ENCODE peak calls at places on chromosomes 16 and 17, in four cellular contexts. One of them, this sample, is unnamed.

GRCh38 chr17:81021531-81022370 is 13.2 kb upstream of the BAIAP2 start:
- DNase-seq in AG04450: no peak
- DNase-seq in cardiac fibroblast: no peak
- DNase-seq in pancreas: no peak
- DNase-seq in this sample: no peak

GRCh38 chr17:67514998-67515397 is 137.9 kb downstream of the PITPNC1 start:
- DNase-seq in AG04450: no peak
- DNase-seq in cardiac fibroblast: no peak
- DNase-seq in pancreas: no peak
- DNase-seq in this sample: no peak

GRCh38 chr16:4319454-4319853 is 3.6 kb downstream of the GLIS2 start:
- DNase-seq in AG04450: no peak
- DNase-seq in cardiac fibroblast: peak
- DNase-seq in pancreas: no peak
- DNase-seq in this sample: no peak

GRCh38 chr17:64780096-64781012 is 118.2 kb upstream of the SMURF2 start:
- DNase-seq in AG04450: no peak
- DNase-seq in cardiac fibroblast: peak
- DNase-seq in pancreas: peak
- DNase-seq in this sample: no peak

GRCh38 chr16:66440271-66440802 is 13.2 kb downstream of the BEAN1 start:
- DNase-seq in AG04450: no peak
- DNase-seq in cardiac fibroblast: no peak
- DNase-seq in pancreas: no peak
- DNase-seq in this sample: no peak

GRCh38 chr16:88063201-88063773 is 112.1 kb downstream of the BANP start:
- DNase-seq in AG04450: peak
- DNase-seq in cardiac fibroblast: peak
- DNase-seq in pancreas: no peak
- DNase-seq in this sample: peak

GRCh38 chr16:4607841-4608703 is 6.6 kb downstream of the UBALD1 start:
- DNase-seq in AG04450: no peak
- DNase-seq in cardiac fibroblast: no peak
- DNase-seq in pancreas: no peak
- DNase-seq in this sample: no peak

GRCh38 chr16:4795181-4795827 is at the start of gene SMIM22:
- DNase-seq in AG04450: no peak
- DNase-seq in cardiac fibroblast: no peak
- DNase-seq in pancreas: peak
- DNase-seq in this sample: no peak

GRCh38 chr16:1708768-1709180 is 2.8 kb downstream of the MAPK8IP3 start:
- DNase-seq in AG04450: peak
- DNase-seq in cardiac fibroblast: peak
- DNase-seq in pancreas: no peak
- DNase-seq in this sample: no peak

GRCh38 chr17:77279448-77280303 is 138.9 kb downstream of the SEC14L1 start:
- DNase-seq in AG04450: no peak
- DNase-seq in cardiac fibroblast: peak
- DNase-seq in pancreas: no peak
- DNase-seq in this sample: no peak

GRCh38 chr16:88773812-88774291 is 11.2 kb downstream of the PIEZO1 start:
- DNase-seq in AG04450: no peak
- DNase-seq in cardiac fibroblast: peak
- DNase-seq in pancreas: no peak
- DNase-seq in this sample: peak

GRCh38 chr16:58234831-58235595 is 37.1 kb upstream of the CSNK2A2 start:
- DNase-seq in AG04450: no peak
- DNase-seq in cardiac fibroblast: no peak
- DNase-seq in pancreas: no peak
- DNase-seq in this sample: no peak

GRCh38 chr17:79845601-79845949 is 6.3 kb upstream of the CBX4 start:
- DNase-seq in AG04450: no peak
- DNase-seq in cardiac fibroblast: peak
- DNase-seq in pancreas: no peak
- DNase-seq in this sample: no peak

GRCh38 chr17:76801706-76802105 is 63.8 kb downstream of the MFSD11 start:
- DNase-seq in AG04450: no peak
- DNase-seq in cardiac fibroblast: no peak
- DNase-seq in pancreas: no peak
- DNase-seq in this sample: no peak

GRCh38 chr17:81052199-81052997 is 17.4 kb downstream of the BAIAP2 start:
- DNase-seq in AG04450: no peak
- DNase-seq in cardiac fibroblast: no peak
- DNase-seq in pancreas: no peak
- DNase-seq in this sample: no peak

GRCh38 chr16:69934044-69934443 is 17.1 kb upstream of the CLEC18A start:
- DNase-seq in AG04450: no peak
- DNase-seq in cardiac fibroblast: no peak
- DNase-seq in pancreas: no peak
- DNase-seq in this sample: no peak

GRCh38 chr16:49589721-49590120 is 216.1 kb downstream of the C16orf78 start:
- DNase-seq in AG04450: no peak
- DNase-seq in cardiac fibroblast: no peak
- DNase-seq in pancreas: no peak
- DNase-seq in this sample: no peak

GRCh38 chr16:19127205-19127604 is 13.4 kb downstream of the ITPRIPL2 start:
- DNase-seq in AG04450: no peak
- DNase-seq in cardiac fibroblast: no peak
- DNase-seq in pancreas: no peak
- DNase-seq in this sample: no peak

GRCh38 chr16:11139624-11140375 is 116.2 kb downstream of the SOCS1 start:
- DNase-seq in AG04450: no peak
- DNase-seq in cardiac fibroblast: peak
- DNase-seq in pancreas: no peak
- DNase-seq in this sample: no peak

GRCh38 chr17:13024526-13025263 is 6.9 kb upstream of the ELAC2 start:
- DNase-seq in AG04450: peak
- DNase-seq in cardiac fibroblast: peak
- DNase-seq in pancreas: peak
- DNase-seq in this sample: no peak

GRCh38 chr17:78875738-78876597 is 27.0 kb downstream of the CEP295NL start:
- DNase-seq in AG04450: no peak
- DNase-seq in cardiac fibroblast: peak
- DNase-seq in pancreas: peak
- DNase-seq in this sample: no peak

GRCh38 chr16:3761375-3762079 is 44.2 kb upstream of the TRAP1 start:
- DNase-seq in AG04450: no peak
- DNase-seq in cardiac fibroblast: no peak
- DNase-seq in pancreas: no peak
- DNase-seq in this sample: no peak

GRCh38 chr17:57578608-57578990 is 166.5 kb downstream of the CCDC182 start:
- DNase-seq in AG04450: no peak
- DNase-seq in cardiac fibroblast: no peak
- DNase-seq in pancreas: no peak
- DNase-seq in this sample: no peak

GRCh38 chr17:32528825-32529224 is 42.0 kb downstream of the CDK5R1 start:
- DNase-seq in AG04450: no peak
- DNase-seq in cardiac fibroblast: no peak
- DNase-seq in pancreas: no peak
- DNase-seq in this sample: no peak

GRCh38 chr17:7308625-7309433 is 1.4 kb downstream of the EIF5A start:
- DNase-seq in AG04450: no peak
- DNase-seq in cardiac fibroblast: peak
- DNase-seq in pancreas: peak
- DNase-seq in this sample: no peak

GRCh38 chr17:7306911-7307685 is at the start of gene EIF5A:
- DNase-seq in AG04450: peak
- DNase-seq in cardiac fibroblast: peak
- DNase-seq in pancreas: peak
- DNase-seq in this sample: peak

GRCh38 chr17:7309628-7310027 is 2.2 kb downstream of the EIF5A start:
- DNase-seq in AG04450: no peak
- DNase-seq in cardiac fibroblast: no peak
- DNase-seq in pancreas: no peak
- DNase-seq in this sample: no peak

GRCh38 chr17:7311110-7311698 is 3.8 kb downstream of the EIF5A start:
- DNase-seq in AG04450: no peak
- DNase-seq in cardiac fibroblast: no peak
- DNase-seq in pancreas: no peak
- DNase-seq in this sample: no peak

DNA sequence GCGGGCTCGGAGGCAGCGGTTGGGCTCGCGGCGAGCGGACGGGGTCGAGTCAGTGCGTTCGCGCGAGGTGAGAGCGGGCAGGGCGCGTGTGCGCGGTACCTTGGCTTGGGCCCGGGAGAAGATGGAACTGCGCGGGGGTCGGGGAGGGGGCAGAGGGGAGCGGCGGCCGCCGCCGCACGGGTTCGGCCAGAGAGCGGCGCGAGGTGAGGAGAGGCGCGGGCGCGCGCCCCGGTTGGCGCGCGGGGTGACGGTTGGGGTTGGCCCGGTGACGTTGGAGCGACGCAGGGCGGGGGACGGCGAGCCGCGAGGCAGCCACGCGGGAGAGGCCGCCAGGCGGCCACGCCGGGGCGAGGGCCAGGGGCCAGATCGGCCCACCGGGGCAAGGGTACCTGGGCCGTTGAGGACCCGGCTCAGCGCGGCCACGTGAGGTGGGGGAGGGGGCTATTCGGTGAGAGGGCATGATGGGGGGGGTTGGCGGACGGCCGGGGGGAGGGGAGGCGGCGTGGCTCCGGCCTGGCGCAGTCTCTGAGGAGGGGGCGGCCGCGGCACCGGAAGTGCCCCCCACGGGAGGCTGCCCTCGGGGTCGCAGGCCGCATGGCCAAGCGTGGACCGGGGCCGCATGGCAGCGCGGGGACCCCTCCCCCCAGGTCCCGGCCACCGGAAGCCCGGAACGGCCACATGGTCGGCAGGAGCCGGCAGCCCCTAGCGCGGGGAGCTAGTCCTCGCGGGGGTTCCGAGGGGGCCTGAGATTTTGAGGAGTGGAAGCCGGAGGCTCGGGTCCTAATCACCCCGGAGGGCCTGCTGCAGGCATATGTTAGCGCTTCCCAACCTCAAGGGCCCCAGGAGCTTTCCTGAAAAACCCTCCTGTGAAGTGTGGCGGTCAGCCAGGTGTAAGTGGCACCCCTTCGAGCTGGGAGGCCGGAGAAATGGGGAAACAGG is 527 bp downstream of the EIF5A start:
- DNase-seq in AG04450: no peak
- DNase-seq in cardiac fibroblast: peak
- DNase-seq in pancreas: peak
- DNase-seq in this sample: no peak
- TF ChIP-seq CTCF in AG04450: no peak
- TF ChIP-seq CTCF in cardiac fibroblast: no peak
- TF ChIP-seq CTCF in pancreas: no peak
- TF ChIP-seq CTCF in this sample: no peak

DNA sequence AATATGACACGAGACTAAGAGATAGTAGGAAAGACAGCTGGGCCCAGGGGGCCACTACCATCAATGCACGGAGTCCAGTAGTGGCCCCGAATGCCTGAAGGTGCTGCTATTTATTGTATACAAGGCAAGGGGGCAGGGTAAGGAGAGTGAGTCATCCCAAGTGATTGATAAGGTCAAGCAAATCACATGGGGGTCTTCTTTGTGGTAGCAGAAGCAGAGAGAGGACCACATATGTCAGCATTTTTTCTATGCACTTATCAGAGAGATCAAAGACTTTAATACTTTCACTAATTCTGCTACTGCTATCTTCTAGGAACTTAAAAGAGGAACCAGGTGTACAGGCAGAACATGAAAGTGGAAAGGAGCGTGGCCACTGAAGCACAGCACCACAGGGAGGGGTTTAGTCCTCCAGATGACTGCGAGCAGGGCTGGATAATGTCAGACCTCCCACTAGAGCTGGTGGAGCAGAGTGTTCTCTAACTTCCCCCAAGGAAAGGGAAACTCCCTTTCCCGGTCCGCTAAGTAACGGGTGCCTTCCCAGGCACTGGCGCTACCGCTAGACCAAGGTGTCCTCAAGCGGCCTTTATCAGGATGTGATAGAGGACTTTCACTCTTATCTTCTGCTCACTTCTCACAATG is 26.4 kb upstream of the ARL4D start:
- DNase-seq in AG04450: no peak
- DNase-seq in cardiac fibroblast: no peak
- DNase-seq in pancreas: no peak
- DNase-seq in this sample: no peak
- H3K4me3 ChIP-seq in AG04450: no peak
- H3K4me3 ChIP-seq in cardiac fibroblast: no peak
- H3K4me3 ChIP-seq in pancreas: no peak
- H3K4me3 ChIP-seq in this sample: no peak

DNA sequence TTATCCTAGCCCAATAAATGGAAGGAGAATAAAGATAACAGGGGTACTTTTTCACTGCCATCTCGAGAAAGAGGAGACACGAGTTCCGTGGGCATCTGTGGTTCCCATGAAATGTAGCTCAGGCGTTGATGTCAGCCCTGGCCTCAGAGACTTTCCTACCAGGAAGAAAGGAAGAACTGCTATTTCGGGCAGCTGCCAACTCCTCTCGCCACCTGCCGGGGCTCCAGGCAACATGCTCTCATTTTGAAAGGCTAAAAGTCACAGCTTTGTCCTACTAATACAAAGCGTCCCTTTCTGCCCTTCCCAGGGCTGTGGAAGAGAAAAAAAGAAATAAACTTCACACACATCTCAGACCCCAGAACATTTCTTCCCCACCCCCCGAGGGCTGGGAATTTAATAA is 65.8 kb downstream of the DHRS7C start:
- DNase-seq in AG04450: no peak
- DNase-seq in cardiac fibroblast: no peak
- DNase-seq in pancreas: no peak
- DNase-seq in this sample: no peak
- TF ChIP-seq CTCF in AG04450: no peak
- TF ChIP-seq CTCF in cardiac fibroblast: no peak
- TF ChIP-seq CTCF in pancreas: no peak
- TF ChIP-seq CTCF in this sample: peak

DNA sequence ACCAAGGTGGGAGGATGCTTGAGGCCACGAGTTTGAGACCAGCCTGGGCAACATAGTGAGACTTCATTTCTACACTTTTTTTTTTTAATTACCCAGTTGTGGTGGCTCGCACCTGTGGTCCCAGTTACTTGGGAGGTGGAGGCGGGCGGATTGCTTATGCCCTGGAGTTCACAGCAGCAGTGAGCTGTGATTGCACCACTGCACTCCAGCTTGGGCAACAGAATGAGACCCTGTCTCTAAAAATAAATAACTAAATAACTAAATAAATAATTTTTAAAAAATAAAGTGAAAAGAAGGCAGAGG is 9.3 kb downstream of the DNAI2 start:
- DNase-seq in AG04450: no peak
- DNase-seq in cardiac fibroblast: no peak
- DNase-seq in pancreas: no peak
- DNase-seq in this sample: no peak
- H3K4me3 ChIP-seq in AG04450: no peak
- H3K4me3 ChIP-seq in cardiac fibroblast: no peak
- H3K4me3 ChIP-seq in pancreas: no peak
- H3K4me3 ChIP-seq in this sample: no peak

DNA sequence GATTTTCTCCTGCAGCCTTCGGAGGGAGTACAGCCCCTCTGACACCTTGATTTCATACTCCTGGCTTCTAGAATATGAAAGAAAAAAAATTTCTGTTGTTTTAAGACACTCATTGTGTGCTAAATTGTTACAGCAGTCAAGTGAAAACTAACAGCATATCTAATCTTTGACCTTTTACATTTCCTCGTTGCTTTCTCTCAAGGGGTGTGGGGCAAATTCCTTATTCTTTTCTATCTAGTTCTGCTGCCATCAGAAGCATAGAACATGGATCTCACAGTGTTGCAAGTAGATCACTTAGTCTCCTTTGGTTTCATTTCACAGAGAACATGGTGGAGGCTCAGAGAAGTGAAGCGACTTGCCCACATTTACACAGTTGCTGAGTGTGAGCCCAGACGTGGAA is 28.6 kb upstream of the MMD start:
- DNase-seq in AG04450: no peak
- DNase-seq in cardiac fibroblast: no peak
- DNase-seq in pancreas: no peak
- DNase-seq in this sample: no peak
- TF ChIP-seq CTCF in AG04450: no peak
- TF ChIP-seq CTCF in cardiac fibroblast: no peak
- TF ChIP-seq CTCF in pancreas: no peak
- TF ChIP-seq CTCF in this sample: no peak